ENCODE peak calls at places on chromosomes 6 and 20, in seven cellular contexts. A, G, U, C, I, H and Y are unnamed samples.

GRCh38 chr6:34543421-34543820 is 12.7 kb downstream of the SPDEF start:
- DNase-seq in I (no peak), U (no peak), A (no peak), G (peak), H (no peak), C (peak), Y (no peak)

GRCh38 chr6:148239215-148239614 is 103.4 kb upstream of the SASH1 start:
- DNase-seq in I (no peak), U (no peak), A (no peak), C (no peak), G (no peak), H (no peak), Y (no peak)

GRCh38 chr6:139129284-139129683 is 5.6 kb upstream of the HECA start:
- DNase-seq in C (no peak), G (peak), I (no peak), A (no peak), H (no peak), U (no peak), Y (no peak)

GRCh38 chr20:10157539-10157938 is 61.1 kb upstream of the SNAP25 start:
- DNase-seq in H (no peak), A (no peak), U (no peak), I (no peak), C (no peak), G (no peak), Y (no peak)

GRCh38 chr6:145547596-145548325 is 187.6 kb downstream of the EPM2A start:
- DNase-seq in H (no peak), G (peak), C (peak), U (no peak), A (no peak), I (no peak), Y (no peak)

GRCh38 chr6:136077834-136078576 is 172.1 kb downstream of the MTFR2 start:
- DNase-seq in U (no peak), C (peak), G (peak), H (no peak), I (no peak), A (peak), Y (no peak)

GRCh38 chr20:46055269-46055668 is 26.3 kb downstream of the SLC12A5 start:
- DNase-seq in H (no peak), I (no peak), G (no peak), C (no peak), A (no peak), U (no peak), Y (no peak)

GRCh38 chr6:122476131-122476530 is 4.5 kb upstream of the SERINC1 start:
- DNase-seq in G (peak), U (no peak), C (peak), H (peak), A (no peak), I (peak), Y (no peak)

GRCh38 chr6:150252714-150253444 is 110.0 kb downstream of the PPP1R14C start:
- DNase-seq in U (no peak), G (no peak), H (no peak), I (no peak), A (no peak), C (no peak), Y (no peak)

GRCh38 chr6:105482227-105482839 is 79.5 kb upstream of the PREP start:
- DNase-seq in I (no peak), A (no peak), C (peak), U (no peak), H (peak), G (peak), Y (no peak)

GRCh38 chr6:93644611-93645010 is 225.3 kb upstream of the EPHA7 start:
- DNase-seq in A (no peak), H (peak), I (no peak), U (no peak), G (peak), C (no peak), Y (no peak)

GRCh38 chr20:64214113-64214512 is 41.4 kb upstream of the PCMTD2 start:
- DNase-seq in H (no peak), G (no peak), I (no peak), C (no peak), A (no peak), U (no peak), Y (no peak)

GRCh38 chr6:43772571-43773049 is 2.6 kb downstream of the VEGFA start:
- DNase-seq in I (peak), H (peak), C (peak), A (peak), G (peak), U (peak), Y (no peak)

GRCh38 chr6:140809694-140810101 is 1323.0 kb upstream of the GJE1 start:
- DNase-seq in U (no peak), G (peak), I (no peak), A (no peak), C (no peak), H (no peak), Y (peak)

GRCh38 chr20:25226433-25227316 is 21.2 kb upstream of the PYGB start:
- DNase-seq in A (no peak), I (no peak), U (no peak), G (no peak), H (no peak), C (no peak), Y (no peak)

GRCh38 chr6:125810435-125810834 is 19.7 kb downstream of the NCOA7 start:
- DNase-seq in A (no peak), H (no peak), G (no peak), C (no peak), U (no peak), I (no peak), Y (no peak)

GRCh38 chr6:159935633-159936032 is 33.2 kb upstream of the IGF2R start:
- DNase-seq in H (no peak), U (no peak), G (no peak), I (no peak), C (peak), A (no peak), Y (no peak)

GRCh38 chr6:131159578-131159977 is 24.3 kb downstream of the AKAP7 start:
- DNase-seq in H (no peak), G (peak), C (peak), A (no peak), U (no peak), I (no peak), Y (no peak)

GRCh38 chr6:118372413-118372812 is 175.7 kb upstream of the PLN start:
- DNase-seq in A (peak), I (no peak), C (peak), U (no peak), H (peak), G (peak), Y (no peak)

GRCh38 chr6:41371992-41372525 is 36.7 kb downstream of the NCR2 start:
- DNase-seq in C (peak), I (peak), U (no peak), A (no peak), G (peak), H (peak), Y (peak)

GRCh38 chr20:40019510-40019909 is 669.5 kb downstream of the MAFB start:
- DNase-seq in U (no peak), H (no peak), C (no peak), A (no peak), G (no peak), I (no peak), Y (no peak)

GRCh38 chr6:162913206-162913605 is 185.4 kb downstream of the PACRG start:
- DNase-seq in G (no peak), A (no peak), U (no peak), C (no peak), H (no peak), I (no peak), Y (no peak)

GRCh38 chr6:7235712-7236311 is 77.2 kb downstream of the SSR1 start:
- DNase-seq in G (no peak), U (no peak), I (no peak), A (no peak), H (no peak), C (no peak), Y (no peak)

GRCh38 chr6:142271476-142271875 is 30.3 kb upstream of the ADGRG6 start:
- DNase-seq in C (no peak), A (no peak), H (no peak), I (no peak), U (no peak), G (peak), Y (no peak)

GRCh38 chr20:63701329-63702035 is 5.0 kb downstream of the TNFRSF6B start:
- DNase-seq in I (no peak), H (no peak), U (no peak), A (peak), G (no peak), C (no peak), Y (no peak)

GRCh38 chr6:35203680-35204079 is 10.1 kb upstream of the SCUBE3 start:
- DNase-seq in U (no peak), G (no peak), I (no peak), H (no peak), A (no peak), C (peak), Y (no peak)

GRCh38 chr6:38337819-38338465 is 301.8 kb downstream of the BTBD9 start:
- DNase-seq in I (no peak), H (no peak), A (no peak), C (peak), G (peak), U (no peak), Y (no peak)

GRCh38 chr6:87430499-87430898 is 22.7 kb downstream of the CFAP206 start:
- DNase-seq in I (no peak), U (no peak), A (no peak), H (no peak), G (no peak), C (no peak), Y (no peak)

GRCh38 chr6:12595161-12595792 is 121.3 kb upstream of the PHACTR1 start:
- DNase-seq in U (no peak), C (peak), A (no peak), H (no peak), I (no peak), G (peak), Y (peak)

GRCh38 chr6:43669050-43669921 is 18.3 kb downstream of the MRPS18A start:
- DNase-seq in C (peak), I (peak), H (peak), U (no peak), G (no peak), A (peak), Y (no peak)

GRCh38 chr6:25623874-25624273 is 28.1 kb upstream of the SCGN start:
- DNase-seq in A (no peak), U (no peak), I (no peak), G (peak), H (peak), C (no peak), Y (no peak)

GRCh38 chr20:32285082-32285620 is 7.7 kb downstream of the KIF3B start:
- DNase-seq in C (no peak), U (no peak), H (no peak), G (no peak), A (no peak), I (no peak), Y (peak)

GRCh38 chr6:143620461-143620860 is 57.3 kb upstream of the PHACTR2 start:
- DNase-seq in H (no peak), G (peak), I (no peak), A (no peak), U (no peak), C (peak), Y (no peak)

GRCh38 chr6:73476722-73477121 is 15.2 kb downstream of the MTO1 start:
- DNase-seq in U (no peak), A (no peak), C (no peak), I (no peak), G (no peak), H (no peak), Y (no peak)

GRCh38 chr6:73477407-73477806 is 15.9 kb downstream of the MTO1 start:
- DNase-seq in G (no peak), U (no peak), A (no peak), C (no peak), I (no peak), H (no peak), Y (no peak)

GRCh38 chr6:73471686-73472290 is 10.3 kb downstream of the MTO1 start:
- DNase-seq in H (no peak), I (no peak), A (no peak), G (no peak), C (no peak), U (no peak), Y (peak)
- TF ChIP-seq CTCF in H (no peak), I (no peak), A (no peak), G (no peak), C (no peak), U (no peak), Y (no peak)

DNA sequence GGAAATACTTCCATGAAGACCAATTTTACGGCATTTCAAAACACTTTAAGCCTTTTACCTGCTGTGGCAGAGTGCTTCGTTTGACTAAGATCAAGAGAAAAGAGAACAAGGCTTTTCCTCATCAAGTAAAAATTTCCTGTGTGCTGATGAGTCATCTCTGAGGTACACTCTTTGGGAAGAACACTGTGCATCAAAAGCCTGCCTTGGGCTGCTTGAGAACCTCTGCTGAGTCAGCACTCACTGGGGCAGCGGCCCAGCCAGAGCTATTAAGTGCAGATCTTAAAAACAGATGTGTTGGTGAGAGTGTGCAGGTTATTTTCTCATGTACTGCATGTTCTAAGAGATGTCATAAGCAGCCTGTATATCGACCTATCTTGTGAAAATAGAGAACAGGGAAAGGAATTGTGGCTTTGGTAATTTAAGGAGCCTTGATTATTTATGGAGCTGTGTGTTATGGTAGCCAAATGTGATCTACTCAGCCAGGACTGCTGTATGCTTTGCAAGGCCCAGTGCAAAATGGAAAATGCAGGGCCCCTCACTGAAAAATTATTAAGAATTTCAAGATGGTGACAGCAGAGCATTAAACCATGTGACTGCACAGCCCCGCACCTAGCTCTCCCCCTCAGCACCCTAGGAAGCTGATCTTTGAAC is 208.5 kb downstream of the ARHGAP18 start:
- DNase-seq in I (peak), U (no peak), C (peak), H (peak), G (peak), A (peak), Y (no peak)
- H3K4me3 ChIP-seq in I (no peak), U (no peak), C (no peak), H (no peak), G (peak), A (no peak), Y (no peak)

DNA sequence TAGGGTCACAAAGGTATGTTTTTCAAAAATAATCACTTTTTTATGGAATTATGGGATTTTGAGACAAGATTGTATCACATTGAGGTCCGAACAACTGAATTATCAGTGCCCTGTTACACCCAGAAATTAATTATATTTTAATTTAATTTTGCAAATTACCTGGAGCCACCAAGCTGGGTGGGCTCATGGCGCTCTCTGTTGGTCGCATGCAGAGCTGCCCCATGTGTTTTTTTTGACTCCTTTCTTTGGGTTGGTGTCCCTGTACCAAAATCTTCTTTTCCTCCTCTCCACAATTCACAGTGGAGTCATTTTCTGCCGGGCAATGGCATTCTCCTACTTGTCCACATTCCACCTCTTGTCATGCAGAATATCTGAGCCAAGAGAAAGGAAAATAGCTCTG is 38.9 kb upstream of the FRMD1 start:
- DNase-seq in G (peak), A (no peak), U (peak), H (no peak), C (no peak), I (no peak), Y (no peak)
- TF ChIP-seq CTCF in G (peak), A (no peak), U (peak), H (peak), C (peak), I (peak), Y (no peak)

GRCh38 chr20:8735674-8736073 is 333.2 kb upstream of the PLCB4 start:
- DNase-seq in H (no peak), G (no peak), U (no peak), I (no peak), C (no peak), A (no peak), Y (no peak)
- H3K4me3 ChIP-seq in H (no peak), G (no peak), U (no peak), I (no peak), C (no peak), A (no peak), Y (no peak)

GRCh38 chr6:55963301-55963700 is 87.9 kb upstream of the BMP5 start:
- DNase-seq in H (peak), G (peak), I (no peak), A (no peak), C (peak), U (no peak), Y (no peak)
- TF ChIP-seq CTCF in H (peak), G (peak), I (peak), A (no peak), C (peak), U (no peak), Y (peak)

GRCh38 chr20:3175270-3175669 is 1.9 kb upstream of the LZTS3 start:
- DNase-seq in I (no peak), H (no peak), A (no peak), C (no peak), G (no peak), U (no peak), Y (no peak)
- H3K4me3 ChIP-seq in I (peak), H (no peak), A (peak), C (peak), G (peak), U (no peak), Y (no peak)